ENCODE peak calls at places on chromosome 1, in seven cellular contexts. One of them, this sample, is unnamed.

GRCh38 chr1:18882511-18882910 is 19.8 kb downstream of the ALDH4A1 start:
- DNase-seq in CD4-positive, alpha-beta T cell: no peak
- DNase-seq in HFF-Myc: no peak
- DNase-seq in Calu3: no peak
- DNase-seq in foreskin keratinocyte: no peak
- DNase-seq in left lung: no peak
- DNase-seq in NB4: no peak
- DNase-seq in this sample: peak; percentile 29

GRCh38 chr1:64320470-64320869 is 117.0 kb downstream of the UBE2U start:
- DNase-seq in Calu3: peak; percentile 32
- DNase-seq in left lung: no peak
- DNase-seq in CD4-positive, alpha-beta T cell: no peak
- DNase-seq in NB4: peak; percentile 70
- DNase-seq in HFF-Myc: peak; percentile 85
- DNase-seq in foreskin keratinocyte: no peak
- DNase-seq in this sample: peak; percentile 53

GRCh38 chr1:24074196-24074595 is 37.7 kb downstream of the MYOM3 start:
- DNase-seq in CD4-positive, alpha-beta T cell: no peak
- DNase-seq in NB4: no peak
- DNase-seq in foreskin keratinocyte: no peak
- DNase-seq in left lung: peak; percentile 26
- DNase-seq in Calu3: no peak
- DNase-seq in HFF-Myc: no peak
- DNase-seq in this sample: no peak

GRCh38 chr1:221089273-221089672 is 210.0 kb downstream of the HLX start:
- DNase-seq in CD4-positive, alpha-beta T cell: no peak
- DNase-seq in HFF-Myc: no peak
- DNase-seq in left lung: no peak
- DNase-seq in NB4: no peak
- DNase-seq in Calu3: no peak
- DNase-seq in foreskin keratinocyte: no peak
- DNase-seq in this sample: peak; percentile 29

GRCh38 chr1:154609398-154610380 is 1.7 kb upstream of the ADAR start:
- DNase-seq in left lung: no peak
- DNase-seq in Calu3: no peak
- DNase-seq in CD4-positive, alpha-beta T cell: peak; percentile 57
- DNase-seq in foreskin keratinocyte: peak; percentile 85
- DNase-seq in NB4: peak; percentile 34
- DNase-seq in HFF-Myc: no peak
- DNase-seq in this sample: peak; percentile 44

GRCh38 chr1:32349211-32349708 is 13.0 kb downstream of the FAM229A start:
- DNase-seq in foreskin keratinocyte: no peak
- DNase-seq in CD4-positive, alpha-beta T cell: no peak
- DNase-seq in left lung: peak; percentile 81
- DNase-seq in NB4: peak; percentile 86
- DNase-seq in Calu3: no peak
- DNase-seq in HFF-Myc: peak; percentile 52
- DNase-seq in this sample: peak; percentile 92

GRCh38 chr1:244583358-244583757 is 69.6 kb upstream of the DESI2 start:
- DNase-seq in left lung: no peak
- DNase-seq in HFF-Myc: no peak
- DNase-seq in foreskin keratinocyte: no peak
- DNase-seq in CD4-positive, alpha-beta T cell: no peak
- DNase-seq in NB4: no peak
- DNase-seq in Calu3: no peak
- DNase-seq in this sample: no peak

GRCh38 chr1:207069858-207070506 is 16.9 kb downstream of the PFKFB2 start:
- DNase-seq in CD4-positive, alpha-beta T cell: no peak
- DNase-seq in left lung: no peak
- DNase-seq in NB4: no peak
- DNase-seq in HFF-Myc: no peak
- DNase-seq in Calu3: no peak
- DNase-seq in foreskin keratinocyte: no peak
- DNase-seq in this sample: no peak

GRCh38 chr1:50423670-50424000 is 392 bp upstream of the DMRTA2 start:
- DNase-seq in Calu3: no peak
- DNase-seq in NB4: peak; percentile 50
- DNase-seq in left lung: peak; percentile 79
- DNase-seq in foreskin keratinocyte: no peak
- DNase-seq in HFF-Myc: no peak
- DNase-seq in CD4-positive, alpha-beta T cell: no peak
- DNase-seq in this sample: no peak

GRCh38 chr1:243582321-243582720 is 267.7 kb downstream of the AKT3 start:
- DNase-seq in CD4-positive, alpha-beta T cell: no peak
- DNase-seq in Calu3: no peak
- DNase-seq in HFF-Myc: no peak
- DNase-seq in foreskin keratinocyte: peak; percentile 26
- DNase-seq in left lung: no peak
- DNase-seq in NB4: no peak
- DNase-seq in this sample: peak; percentile 41

DNA sequence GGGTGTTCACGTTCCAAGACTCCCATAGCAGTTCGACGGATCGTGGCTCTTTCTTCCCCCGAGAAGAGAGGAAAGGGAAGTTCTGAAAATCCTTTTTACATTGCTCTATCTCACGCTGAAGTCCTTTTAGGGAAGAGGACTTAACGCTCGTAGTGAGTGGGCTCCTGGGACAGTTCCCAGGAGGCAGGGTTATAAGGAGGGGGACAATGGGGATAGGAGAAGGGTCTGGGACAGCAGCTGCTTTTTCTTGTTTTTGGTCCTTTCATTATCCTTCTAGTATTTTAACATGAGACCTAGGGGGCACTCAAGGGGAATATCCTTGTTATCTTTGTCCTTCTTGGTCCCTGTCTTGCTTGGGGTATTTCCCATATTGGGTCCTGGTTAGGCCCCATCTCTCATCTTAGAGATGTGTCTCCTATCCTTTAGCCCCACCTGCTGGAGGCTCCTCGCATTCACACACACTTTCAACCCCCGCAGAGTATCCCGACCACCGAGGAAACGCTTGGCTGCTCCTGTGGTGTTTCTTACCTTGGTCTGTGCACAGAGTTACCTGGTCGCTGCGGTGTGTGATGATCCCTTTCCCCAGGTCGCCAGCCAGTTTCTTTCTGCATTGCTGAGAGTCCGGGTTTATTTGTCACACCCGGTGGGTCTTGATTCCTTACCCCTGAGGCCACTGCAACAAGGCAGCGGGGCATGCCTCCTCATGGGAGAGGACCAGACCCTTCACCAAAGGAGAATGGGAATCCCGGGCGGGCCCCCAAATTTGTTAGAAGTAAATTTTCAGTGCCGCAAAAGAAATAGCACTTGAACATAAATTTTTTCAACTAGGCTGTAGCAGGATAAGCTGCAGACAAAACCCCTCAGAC is 29.7 kb downstream of the SCCPDH start:
- DNase-seq in NB4: peak; percentile 84
- DNase-seq in foreskin keratinocyte: peak; percentile 15
- DNase-seq in Calu3: peak; percentile 80
- DNase-seq in HFF-Myc: peak; percentile 44
- DNase-seq in CD4-positive, alpha-beta T cell: peak; percentile 52
- DNase-seq in left lung: no peak
- DNase-seq in this sample: peak; percentile 77
- TF ChIP-seq CTCF in NB4: peak; percentile 65
- TF ChIP-seq CTCF in foreskin keratinocyte: peak; percentile 84
- TF ChIP-seq CTCF in Calu3: peak; percentile 81
- TF ChIP-seq CTCF in HFF-Myc: peak; percentile 76
- TF ChIP-seq CTCF in CD4-positive, alpha-beta T cell: peak; percentile 64
- TF ChIP-seq CTCF in left lung: peak; percentile 58
- TF ChIP-seq CTCF in this sample: peak; percentile 82

GRCh38 chr1:186500804-186501203 is 39.9 kb upstream of the PDC start:
- DNase-seq in NB4: no peak
- DNase-seq in CD4-positive, alpha-beta T cell: no peak
- DNase-seq in HFF-Myc: no peak
- DNase-seq in left lung: no peak
- DNase-seq in foreskin keratinocyte: peak; percentile 73
- DNase-seq in Calu3: no peak
- DNase-seq in this sample: no peak
- TF ChIP-seq CTCF in NB4: no peak
- TF ChIP-seq CTCF in CD4-positive, alpha-beta T cell: no peak
- TF ChIP-seq CTCF in HFF-Myc: no peak
- TF ChIP-seq CTCF in left lung: no peak
- TF ChIP-seq CTCF in foreskin keratinocyte: no peak
- TF ChIP-seq CTCF in Calu3: no peak
- TF ChIP-seq CTCF in this sample: no peak

GRCh38 chr1:86169625-86170024 is 13.1 kb upstream of the COL24A1 start:
- DNase-seq in CD4-positive, alpha-beta T cell: no peak
- DNase-seq in Calu3: no peak
- DNase-seq in left lung: no peak
- DNase-seq in HFF-Myc: no peak
- DNase-seq in NB4: no peak
- DNase-seq in foreskin keratinocyte: no peak
- DNase-seq in this sample: peak; percentile 19
- TF ChIP-seq CTCF in CD4-positive, alpha-beta T cell: no peak
- TF ChIP-seq CTCF in Calu3: no peak
- TF ChIP-seq CTCF in left lung: no peak
- TF ChIP-seq CTCF in HFF-Myc: no peak
- TF ChIP-seq CTCF in NB4: no peak
- TF ChIP-seq CTCF in foreskin keratinocyte: peak; percentile 59
- TF ChIP-seq CTCF in this sample: peak; percentile 11

GRCh38 chr1:174408142-174408541 is 39.6 kb upstream of the GPR52 start:
- DNase-seq in left lung: no peak
- DNase-seq in foreskin keratinocyte: no peak
- DNase-seq in Calu3: no peak
- DNase-seq in CD4-positive, alpha-beta T cell: no peak
- DNase-seq in NB4: no peak
- DNase-seq in HFF-Myc: peak; percentile 43
- DNase-seq in this sample: no peak

GRCh38 chr1:174407705-174408104 is 40.1 kb upstream of the GPR52 start:
- DNase-seq in left lung: no peak
- DNase-seq in foreskin keratinocyte: no peak
- DNase-seq in HFF-Myc: peak; percentile 26
- DNase-seq in NB4: no peak
- DNase-seq in CD4-positive, alpha-beta T cell: no peak
- DNase-seq in Calu3: no peak
- DNase-seq in this sample: no peak

GRCh38 chr1:174414205-174414604 is 33.6 kb upstream of the GPR52 start:
- DNase-seq in Calu3: no peak
- DNase-seq in NB4: no peak
- DNase-seq in CD4-positive, alpha-beta T cell: no peak
- DNase-seq in HFF-Myc: no peak
- DNase-seq in left lung: no peak
- DNase-seq in foreskin keratinocyte: no peak
- DNase-seq in this sample: no peak

GRCh38 chr1:174417921-174418320 is 29.8 kb upstream of the GPR52 start:
- DNase-seq in Calu3: no peak
- DNase-seq in HFF-Myc: no peak
- DNase-seq in foreskin keratinocyte: no peak
- DNase-seq in CD4-positive, alpha-beta T cell: no peak
- DNase-seq in left lung: no peak
- DNase-seq in NB4: no peak
- DNase-seq in this sample: no peak

DNA sequence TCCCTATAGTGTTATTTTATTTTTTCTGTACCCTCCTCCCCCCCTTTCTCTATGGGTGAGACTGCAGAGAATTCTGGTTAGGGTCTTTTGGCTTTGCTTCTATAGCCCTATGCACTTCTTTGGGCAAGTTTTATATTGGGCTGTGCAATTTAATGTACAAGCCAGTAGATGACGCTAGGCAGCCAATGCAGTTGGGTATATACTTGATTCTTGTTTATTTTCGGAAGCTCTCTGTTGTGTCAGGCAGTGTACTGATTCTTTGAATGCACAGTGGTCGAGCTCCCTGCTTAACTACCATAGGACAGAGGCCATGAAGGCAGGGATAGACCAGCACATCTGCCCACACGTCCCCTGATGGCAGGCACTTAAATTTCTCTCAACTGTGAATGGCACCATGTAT is 34.1 kb upstream of the GPR52 start:
- DNase-seq in CD4-positive, alpha-beta T cell: no peak
- DNase-seq in left lung: no peak
- DNase-seq in NB4: no peak
- DNase-seq in Calu3: no peak
- DNase-seq in HFF-Myc: no peak
- DNase-seq in foreskin keratinocyte: no peak
- DNase-seq in this sample: peak; percentile 55
- TF ChIP-seq CTCF in CD4-positive, alpha-beta T cell: no peak
- TF ChIP-seq CTCF in left lung: no peak
- TF ChIP-seq CTCF in NB4: no peak
- TF ChIP-seq CTCF in Calu3: no peak
- TF ChIP-seq CTCF in HFF-Myc: peak; percentile 7
- TF ChIP-seq CTCF in foreskin keratinocyte: peak; percentile 39
- TF ChIP-seq CTCF in this sample: peak; percentile 65

GRCh38 chr1:169163059-169163458 is 56.6 kb downstream of the ATP1B1 start:
- DNase-seq in HFF-Myc: no peak
- DNase-seq in CD4-positive, alpha-beta T cell: no peak
- DNase-seq in NB4: no peak
- DNase-seq in Calu3: peak; percentile 21
- DNase-seq in foreskin keratinocyte: peak; percentile 56
- DNase-seq in left lung: no peak
- DNase-seq in this sample: peak; percentile 18

GRCh38 chr1:169156537-169156936 is 50.0 kb downstream of the ATP1B1 start:
- DNase-seq in foreskin keratinocyte: no peak
- DNase-seq in Calu3: no peak
- DNase-seq in left lung: no peak
- DNase-seq in CD4-positive, alpha-beta T cell: no peak
- DNase-seq in NB4: no peak
- DNase-seq in HFF-Myc: no peak
- DNase-seq in this sample: no peak

GRCh38 chr1:169155675-169156074 is 49.2 kb downstream of the ATP1B1 start:
- DNase-seq in Calu3: no peak
- DNase-seq in foreskin keratinocyte: no peak
- DNase-seq in HFF-Myc: no peak
- DNase-seq in NB4: no peak
- DNase-seq in left lung: no peak
- DNase-seq in CD4-positive, alpha-beta T cell: no peak
- DNase-seq in this sample: no peak

GRCh38 chr1:169160845-169161511 is 54.5 kb downstream of the ATP1B1 start:
- DNase-seq in left lung: no peak
- DNase-seq in HFF-Myc: no peak
- DNase-seq in Calu3: no peak
- DNase-seq in foreskin keratinocyte: peak; percentile 58
- DNase-seq in CD4-positive, alpha-beta T cell: no peak
- DNase-seq in NB4: no peak
- DNase-seq in this sample: peak; percentile 13

DNA sequence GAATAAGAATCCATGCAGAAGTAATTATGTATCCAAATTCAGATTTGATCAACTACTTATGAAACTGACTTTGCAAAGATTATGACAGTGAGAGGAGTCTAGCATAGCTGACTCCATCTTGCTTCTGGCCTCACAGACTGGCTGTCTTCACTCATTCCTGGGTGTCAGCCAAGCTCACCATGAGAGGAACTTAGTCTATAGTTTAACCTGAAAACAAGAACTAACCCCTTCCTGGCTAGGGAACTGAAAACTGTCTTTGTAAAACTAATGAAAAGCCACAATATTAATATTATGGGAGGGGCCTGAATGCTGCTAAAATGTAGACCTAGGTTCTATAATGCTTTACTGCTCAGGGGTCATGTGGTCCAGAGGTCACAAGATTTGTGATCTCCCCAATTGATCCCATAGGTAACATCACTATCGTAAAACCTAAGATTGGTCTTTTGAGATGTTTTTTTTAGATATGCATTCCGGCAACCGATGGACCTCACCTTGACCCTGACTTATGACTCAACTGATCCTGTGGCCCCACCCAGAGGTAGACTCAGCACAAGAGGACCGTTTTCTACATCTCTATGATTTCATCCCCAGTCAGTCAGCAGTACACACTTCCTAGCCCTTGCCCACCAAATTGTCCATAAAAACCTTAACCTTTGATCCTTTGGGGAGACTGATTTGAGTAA is 55.2 kb downstream of the ATP1B1 start:
- DNase-seq in left lung: no peak
- DNase-seq in foreskin keratinocyte: peak; percentile 4
- DNase-seq in CD4-positive, alpha-beta T cell: no peak
- DNase-seq in NB4: no peak
- DNase-seq in Calu3: peak; percentile 23
- DNase-seq in HFF-Myc: no peak
- DNase-seq in this sample: peak; percentile 8
- TF ChIP-seq CTCF in left lung: no peak
- TF ChIP-seq CTCF in foreskin keratinocyte: no peak
- TF ChIP-seq CTCF in CD4-positive, alpha-beta T cell: no peak
- TF ChIP-seq CTCF in NB4: no peak
- TF ChIP-seq CTCF in Calu3: no peak
- TF ChIP-seq CTCF in HFF-Myc: no peak
- TF ChIP-seq CTCF in this sample: no peak

This sample was measured in cardiac fibroblast.